ENCODE peak calls at places on chromosomes 4 and X, in ten cellular contexts. C is NCI-H1694 treated with DMSO at 0.1 percent for 48 hours; N is T-helper 2 cell; E is activated CD4-positive, alpha-beta T cell treated with anti-CD3 and anti-CD28 coated beads, Interleukin-2, amount 10 ng/mL, durations not matched to agents 7 days and 5 days; M is HTR-8/SVneo; T is Daoy; U is cardiac fibroblast; I is anterior cingulate cortex; Y is dorsolateral prefrontal cortex; Q is activated T-helper 1 cell treated with Interleukin-2 at 50 U/mL for 16 hours. Z is an unnamed sample.

GRCh38 chr4:109978704-109979103 is 66.0 kb downstream of the EGF start:
- DNase-seq in U (no peak), I (no peak), M (no peak), Y (no peak), C (no peak), E (no peak), T (no peak), Q (no peak), N (no peak), Z (no peak)

GRCh38 chr4:154491341-154491679 is 289 bp downstream of the DCHS2 start:
- DNase-seq in I (peak), E (no peak), T (peak), Y (no peak), M (peak), Q (no peak), C (no peak), U (peak), N (no peak), Z (no peak)

GRCh38 chr4:112167790-112168189 is 22.5 kb downstream of the FAM241A start:
- DNase-seq in Y (no peak), T (no peak), I (no peak), N (peak), E (peak), C (no peak), U (peak), M (no peak), Q (no peak), Z (no peak)

GRCh38 chr4:101418055-101418454 is 70.7 kb upstream of the PPP3CA start:
- DNase-seq in C (no peak), T (peak), Q (no peak), U (no peak), E (peak), I (no peak), M (no peak), N (peak), Y (no peak), Z (no peak)

GRCh38 chrX:2334237-2334636 is 166.5 kb downstream of the DHRSX start:
- DNase-seq in U (peak), M (no peak), N (no peak), T (peak), C (no peak), E (no peak), I (no peak), Q (no peak), Y (no peak), Z (no peak)

GRCh38 chr4:54802336-54802735 is 144.6 kb downstream of the KIT start:
- DNase-seq in Q (no peak), C (no peak), Y (no peak), E (no peak), U (no peak), T (no peak), I (no peak), N (no peak), M (no peak), Z (no peak)

GRCh38 chr4:10461091-10461849 is 4.0 kb upstream of the ZNF518B start:
- DNase-seq in U (peak), I (no peak), Q (peak), M (peak), T (peak), Y (peak), C (no peak), N (peak), E (peak), Z (peak)

GRCh38 chrX:45445745-45446412 is 245.2 kb upstream of the DIPK2B start:
- DNase-seq in Y (no peak), N (no peak), C (no peak), Q (no peak), I (no peak), M (peak), U (peak), T (peak), E (no peak), Z (no peak)

Z was measured in type B pancreatic cell.